ENCODE peak calls at places on chromosomes 4 and X, in six cellular contexts. One of them, this sample, is unnamed.
A peak's percentile ranks its signal among the peaks of the same experiment; 100 is the strongest.

GRCh38 chrX:56975611-56976010 is 19.7 kb downstream of the SPIN3 start:
- DNase-seq in fibroblast of lung: no peak
- DNase-seq in fibroblast of pulmonary artery: peak; percentile 16
- DNase-seq in kidney epithelial cell: no peak
- DNase-seq in right atrium auricular region: no peak
- DNase-seq in coronary artery: no peak
- DNase-seq in this sample: peak; percentile 5

GRCh38 chr4:87030606-87031441 is 96.0 kb downstream of the AFF1 start:
- DNase-seq in fibroblast of lung: no peak
- DNase-seq in fibroblast of pulmonary artery: peak; percentile 56
- DNase-seq in kidney epithelial cell: no peak
- DNase-seq in right atrium auricular region: no peak
- DNase-seq in coronary artery: no peak
- DNase-seq in this sample: no peak

GRCh38 chr4:155353923-155354540 is 22.7 kb downstream of the MAP9 start:
- DNase-seq in fibroblast of lung: peak; percentile 37
- DNase-seq in fibroblast of pulmonary artery: peak; percentile 80
- DNase-seq in kidney epithelial cell: no peak
- DNase-seq in right atrium auricular region: no peak
- DNase-seq in coronary artery: peak; percentile 73
- DNase-seq in this sample: peak; percentile 43

GRCh38 chr4:168648929-168649328 is 152.1 kb downstream of the PALLD start:
- DNase-seq in fibroblast of lung: peak; percentile 91
- DNase-seq in fibroblast of pulmonary artery: peak; percentile 75
- DNase-seq in kidney epithelial cell: peak; percentile 76
- DNase-seq in right atrium auricular region: no peak
- DNase-seq in coronary artery: no peak
- DNase-seq in this sample: peak; percentile 74

GRCh38 chr4:139599594-139600374 is 43.8 kb upstream of the SETD7 start:
- DNase-seq in fibroblast of lung: peak; percentile 80
- DNase-seq in fibroblast of pulmonary artery: peak; percentile 66
- DNase-seq in kidney epithelial cell: no peak
- DNase-seq in right atrium auricular region: no peak
- DNase-seq in coronary artery: no peak
- DNase-seq in this sample: peak; percentile 31

GRCh38 chr4:121939690-121940089 is 12.2 kb downstream of the TRPC3 start:
- DNase-seq in fibroblast of lung: no peak
- DNase-seq in fibroblast of pulmonary artery: no peak
- DNase-seq in kidney epithelial cell: no peak
- DNase-seq in right atrium auricular region: no peak
- DNase-seq in coronary artery: no peak
- DNase-seq in this sample: no peak

GRCh38 chrX:14398725-14399124 is 130.6 kb upstream of the GLRA2 start:
- DNase-seq in fibroblast of lung: no peak
- DNase-seq in fibroblast of pulmonary artery: no peak
- DNase-seq in kidney epithelial cell: peak; percentile 19
- DNase-seq in right atrium auricular region: no peak
- DNase-seq in coronary artery: no peak
- DNase-seq in this sample: peak; percentile 80

GRCh38 chrX:153726286-153727107 is 1.8 kb downstream of the ABCD1 start:
- DNase-seq in fibroblast of lung: peak; percentile 63
- DNase-seq in fibroblast of pulmonary artery: peak; percentile 34
- DNase-seq in kidney epithelial cell: no peak
- DNase-seq in right atrium auricular region: peak; percentile 69
- DNase-seq in coronary artery: peak; percentile 80
- DNase-seq in this sample: peak; percentile 25

GRCh38 chr4:6154875-6155274 is 45.5 kb downstream of the JAKMIP1 start:
- DNase-seq in fibroblast of lung: no peak
- DNase-seq in fibroblast of pulmonary artery: no peak
- DNase-seq in kidney epithelial cell: no peak
- DNase-seq in right atrium auricular region: no peak
- DNase-seq in coronary artery: no peak
- DNase-seq in this sample: no peak

GRCh38 chr4:111400736-111401135 is 744.5 kb upstream of the FAM241A start:
- DNase-seq in fibroblast of lung: peak; percentile 75
- DNase-seq in fibroblast of pulmonary artery: peak; percentile 48
- DNase-seq in kidney epithelial cell: peak; percentile 7
- DNase-seq in right atrium auricular region: no peak
- DNase-seq in coronary artery: no peak
- DNase-seq in this sample: peak; percentile 75

GRCh38 chr4:150006197-150006596 is 72.0 kb upstream of the DCLK2 start:
- DNase-seq in fibroblast of lung: peak; percentile 68
- DNase-seq in fibroblast of pulmonary artery: no peak
- DNase-seq in kidney epithelial cell: no peak
- DNase-seq in right atrium auricular region: no peak
- DNase-seq in coronary artery: no peak
- DNase-seq in this sample: peak; percentile 75

GRCh38 chr4:181959121-181959520 is 284.1 kb upstream of the TENM3 start:
- DNase-seq in fibroblast of lung: peak; percentile 94
- DNase-seq in fibroblast of pulmonary artery: peak; percentile 63
- DNase-seq in kidney epithelial cell: peak; percentile 88
- DNase-seq in right atrium auricular region: no peak
- DNase-seq in coronary artery: no peak
- DNase-seq in this sample: peak; percentile 84

GRCh38 chr4:65170768-65171514 is 499.3 kb downstream of the EPHA5 start:
- DNase-seq in fibroblast of lung: peak; percentile 22
- DNase-seq in fibroblast of pulmonary artery: peak; percentile 2
- DNase-seq in kidney epithelial cell: peak; percentile 1
- DNase-seq in right atrium auricular region: no peak
- DNase-seq in coronary artery: no peak
- DNase-seq in this sample: no peak

GRCh38 chrX:31743004-31743403 is 671.2 kb upstream of the FTHL17 start:
- DNase-seq in fibroblast of lung: no peak
- DNase-seq in fibroblast of pulmonary artery: no peak
- DNase-seq in kidney epithelial cell: no peak
- DNase-seq in right atrium auricular region: no peak
- DNase-seq in coronary artery: no peak
- DNase-seq in this sample: no peak

GRCh38 chr4:53863731-53864130 is 200.7 kb downstream of the CHIC2 start:
- DNase-seq in fibroblast of lung: peak; percentile 73
- DNase-seq in fibroblast of pulmonary artery: no peak
- DNase-seq in kidney epithelial cell: no peak
- DNase-seq in right atrium auricular region: no peak
- DNase-seq in coronary artery: no peak
- DNase-seq in this sample: no peak

GRCh38 chr4:15034071-15034764 is 31.9 kb downstream of the CPEB2 start:
- DNase-seq in fibroblast of lung: peak; percentile 70
- DNase-seq in fibroblast of pulmonary artery: peak; percentile 34
- DNase-seq in kidney epithelial cell: no peak
- DNase-seq in right atrium auricular region: no peak
- DNase-seq in coronary artery: no peak
- DNase-seq in this sample: peak; percentile 42

GRCh38 chr4:36841583-36842326 is 402.8 kb upstream of the NWD2 start:
- DNase-seq in fibroblast of lung: peak; percentile 35
- DNase-seq in fibroblast of pulmonary artery: peak; percentile 61
- DNase-seq in kidney epithelial cell: peak; percentile 29
- DNase-seq in right atrium auricular region: no peak
- DNase-seq in coronary artery: no peak
- DNase-seq in this sample: no peak

GRCh38 chr4:6338951-6339817 is 69.5 kb downstream of the WFS1 start:
- DNase-seq in fibroblast of lung: no peak
- DNase-seq in fibroblast of pulmonary artery: no peak
- DNase-seq in kidney epithelial cell: no peak
- DNase-seq in right atrium auricular region: no peak
- DNase-seq in coronary artery: no peak
- DNase-seq in this sample: no peak

GRCh38 chrX:108696690-108697089 is 39.7 kb downstream of the IRS4 start:
- DNase-seq in fibroblast of lung: no peak
- DNase-seq in fibroblast of pulmonary artery: peak; percentile 2
- DNase-seq in kidney epithelial cell: no peak
- DNase-seq in right atrium auricular region: no peak
- DNase-seq in coronary artery: no peak
- DNase-seq in this sample: no peak

GRCh38 chr4:25350561-25350960 is 26.5 kb upstream of the ANAPC4 start:
- DNase-seq in fibroblast of lung: peak; percentile 32
- DNase-seq in fibroblast of pulmonary artery: no peak
- DNase-seq in kidney epithelial cell: no peak
- DNase-seq in right atrium auricular region: no peak
- DNase-seq in coronary artery: no peak
- DNase-seq in this sample: peak; percentile 43

DNA sequence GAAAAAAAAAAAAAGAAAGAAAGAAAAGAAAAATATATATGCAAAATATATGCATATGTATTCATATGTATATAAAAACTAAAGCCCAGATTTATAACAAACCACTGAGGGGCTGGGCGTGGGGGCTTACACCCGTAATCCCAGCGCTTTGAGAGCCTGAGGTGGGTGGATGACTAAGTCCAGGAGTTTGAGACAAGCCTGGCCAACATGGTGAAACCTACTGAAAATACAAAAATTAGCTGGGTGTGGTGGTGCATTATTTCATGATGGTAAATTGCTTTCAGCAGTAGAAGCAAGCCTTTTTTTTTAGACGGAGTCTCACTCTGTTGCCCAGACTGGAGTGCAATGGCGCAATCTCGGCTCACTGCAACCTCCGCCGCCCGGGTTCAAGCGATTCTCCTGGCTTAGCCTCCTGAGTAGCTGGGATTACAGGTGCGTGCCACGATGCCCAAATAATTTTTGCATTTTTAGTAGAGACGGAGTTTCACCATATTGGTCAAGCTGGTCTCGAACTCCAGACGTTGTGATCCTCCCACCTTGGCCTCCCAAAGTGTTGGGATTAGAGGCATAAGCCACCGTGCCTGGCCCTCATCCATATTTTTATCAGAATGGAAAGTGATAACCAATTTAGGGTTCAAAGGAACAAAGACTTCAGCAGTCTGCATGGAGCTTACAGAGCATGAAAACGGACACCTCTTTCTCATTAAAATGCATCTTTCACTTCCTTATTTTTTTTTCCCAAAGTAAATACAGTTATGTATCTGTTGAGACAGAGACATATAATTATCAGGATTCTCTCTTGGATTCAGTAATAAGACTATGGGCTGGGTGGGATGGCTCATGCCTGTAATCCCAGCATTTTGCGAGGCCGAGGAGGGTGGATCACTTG is 27.7 kb upstream of the MOB1B start:
- DNase-seq in fibroblast of lung: no peak
- DNase-seq in fibroblast of pulmonary artery: no peak
- DNase-seq in kidney epithelial cell: no peak
- DNase-seq in right atrium auricular region: no peak
- DNase-seq in coronary artery: no peak
- DNase-seq in this sample: no peak
- H3K4me3 ChIP-seq in fibroblast of lung: no peak overlapping the region
- H3K4me3 ChIP-seq in fibroblast of pulmonary artery: no peak overlapping the region
- H3K4me3 ChIP-seq in kidney epithelial cell: no peak overlapping the region
- H3K4me3 ChIP-seq in right atrium auricular region: no peak overlapping the region
- H3K4me3 ChIP-seq in coronary artery: no peak overlapping the region
- H3K4me3 ChIP-seq in this sample: no peak overlapping the region

GRCh38 chr4:76194325-76194724 is 19.3 kb downstream of the SCARB2 start:
- DNase-seq in fibroblast of lung: peak; percentile 98
- DNase-seq in fibroblast of pulmonary artery: peak; percentile 97
- DNase-seq in kidney epithelial cell: no peak
- DNase-seq in right atrium auricular region: no peak
- DNase-seq in coronary artery: no peak
- DNase-seq in this sample: peak; percentile 90
- H3K4me3 ChIP-seq in fibroblast of lung: no peak overlapping the region
- H3K4me3 ChIP-seq in fibroblast of pulmonary artery: no peak overlapping the region
- H3K4me3 ChIP-seq in kidney epithelial cell: no peak overlapping the region
- H3K4me3 ChIP-seq in right atrium auricular region: no peak overlapping the region
- H3K4me3 ChIP-seq in coronary artery: peak overlapping the region; percentile 16
- H3K4me3 ChIP-seq in this sample: no peak overlapping the region

GRCh38 chr4:112652216-112652615 is 15.3 kb downstream of the LARP7 start:
- DNase-seq in fibroblast of lung: no peak
- DNase-seq in fibroblast of pulmonary artery: no peak
- DNase-seq in kidney epithelial cell: no peak
- DNase-seq in right atrium auricular region: no peak
- DNase-seq in coronary artery: no peak
- DNase-seq in this sample: no peak
- H3K4me3 ChIP-seq in fibroblast of lung: no peak overlapping the region
- H3K4me3 ChIP-seq in fibroblast of pulmonary artery: no peak overlapping the region
- H3K4me3 ChIP-seq in kidney epithelial cell: no peak overlapping the region
- H3K4me3 ChIP-seq in right atrium auricular region: no peak overlapping the region
- H3K4me3 ChIP-seq in coronary artery: no peak overlapping the region
- H3K4me3 ChIP-seq in this sample: no peak overlapping the region

GRCh38 chr4:189835505-189835904 is 105.2 kb upstream of the FRG1 start:
- DNase-seq in fibroblast of lung: no peak
- DNase-seq in fibroblast of pulmonary artery: no peak
- DNase-seq in kidney epithelial cell: no peak
- DNase-seq in right atrium auricular region: no peak
- DNase-seq in coronary artery: no peak
- DNase-seq in this sample: no peak

GRCh38 chr4:189837462-189837861 is 103.2 kb upstream of the FRG1 start:
- DNase-seq in fibroblast of lung: no peak
- DNase-seq in fibroblast of pulmonary artery: no peak
- DNase-seq in kidney epithelial cell: no peak
- DNase-seq in right atrium auricular region: no peak
- DNase-seq in coronary artery: no peak
- DNase-seq in this sample: no peak

GRCh38 chr4:189838821-189839497 is 101.7 kb upstream of the FRG1 start:
- DNase-seq in fibroblast of lung: no peak
- DNase-seq in fibroblast of pulmonary artery: no peak
- DNase-seq in kidney epithelial cell: no peak
- DNase-seq in right atrium auricular region: no peak
- DNase-seq in coronary artery: no peak
- DNase-seq in this sample: no peak

GRCh38 chr4:189832528-189832927 is 108.1 kb upstream of the FRG1 start:
- DNase-seq in fibroblast of lung: no peak
- DNase-seq in fibroblast of pulmonary artery: no peak
- DNase-seq in kidney epithelial cell: no peak
- DNase-seq in right atrium auricular region: no peak
- DNase-seq in coronary artery: no peak
- DNase-seq in this sample: no peak

DNA sequence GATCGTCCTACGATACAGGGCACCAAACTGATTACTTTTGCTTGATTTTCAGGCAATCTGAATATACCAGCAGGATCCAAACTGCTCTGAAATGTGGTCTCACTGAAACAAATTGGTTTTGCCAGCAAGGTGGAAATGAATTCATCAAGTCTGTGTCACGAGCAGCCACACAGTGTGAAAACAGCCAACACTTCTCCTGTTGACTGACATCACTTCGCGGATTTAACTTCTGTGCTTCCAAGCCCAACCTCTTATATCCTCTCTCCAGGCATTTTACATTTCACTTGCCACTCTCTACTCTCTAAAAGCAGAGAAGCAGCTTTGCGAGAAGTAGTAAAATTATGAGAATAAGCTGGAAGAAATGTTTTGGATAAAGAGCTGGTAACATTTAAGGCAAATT is 106.1 kb upstream of the FRG1 start:
- DNase-seq in fibroblast of lung: no peak
- DNase-seq in fibroblast of pulmonary artery: no peak
- DNase-seq in kidney epithelial cell: no peak
- DNase-seq in right atrium auricular region: no peak
- DNase-seq in coronary artery: no peak
- DNase-seq in this sample: no peak
- H3K4me3 ChIP-seq in fibroblast of lung: no peak overlapping the region
- H3K4me3 ChIP-seq in fibroblast of pulmonary artery: no peak overlapping the region
- H3K4me3 ChIP-seq in kidney epithelial cell: no peak overlapping the region
- H3K4me3 ChIP-seq in right atrium auricular region: no peak overlapping the region
- H3K4me3 ChIP-seq in coronary artery: no peak overlapping the region
- H3K4me3 ChIP-seq in this sample: no peak overlapping the region

This sample was measured in AG10803.